ENCODE peak calls at places on chromosomes 2 and 18, in five cellular contexts. One of them, this sample, is unnamed.

GRCh38 chr2:120938132-120938771 is 202.6 kb downstream of the GLI2 start:
- DNase-seq in nucleus accumbens: no peak
- DNase-seq in cardiac muscle cell: no peak
- DNase-seq in retinal pigment epithelial cell: no peak
- DNase-seq in T47D: no peak
- DNase-seq in this sample: no peak

GRCh38 chr2:213932-214693 is 49.7 kb downstream of the SH3YL1 start:
- DNase-seq in nucleus accumbens: no peak
- DNase-seq in cardiac muscle cell: no peak
- DNase-seq in retinal pigment epithelial cell: no peak
- DNase-seq in T47D: no peak
- DNase-seq in this sample: no peak

GRCh38 chr2:28422903-28423741 is 30.5 kb downstream of the FOSL2 start:
- DNase-seq in nucleus accumbens: no peak
- DNase-seq in cardiac muscle cell: no peak
- DNase-seq in retinal pigment epithelial cell: no peak
- DNase-seq in T47D: no peak
- DNase-seq in this sample: no peak

GRCh38 chr18:4256786-4257417 is 198.2 kb downstream of the DLGAP1 start:
- DNase-seq in nucleus accumbens: no peak
- DNase-seq in cardiac muscle cell: peak; percentile 76
- DNase-seq in retinal pigment epithelial cell: no peak
- DNase-seq in T47D: no peak
- DNase-seq in this sample: no peak

GRCh38 chr2:200352631-200353030 is 46.1 kb downstream of the SPATS2L start:
- DNase-seq in nucleus accumbens: no peak
- DNase-seq in cardiac muscle cell: peak; percentile 42
- DNase-seq in retinal pigment epithelial cell: peak; percentile 66
- DNase-seq in T47D: no peak
- DNase-seq in this sample: no peak

GRCh38 chr2:46335404-46335965 is 38.3 kb downstream of the EPAS1 start:
- DNase-seq in nucleus accumbens: peak; percentile 79
- DNase-seq in cardiac muscle cell: peak; percentile 68
- DNase-seq in retinal pigment epithelial cell: peak; percentile 76
- DNase-seq in T47D: no peak
- DNase-seq in this sample: no peak

GRCh38 chr2:8595428-8595805 is 86.4 kb upstream of the ID2 start:
- DNase-seq in nucleus accumbens: no peak
- DNase-seq in cardiac muscle cell: no peak
- DNase-seq in retinal pigment epithelial cell: no peak
- DNase-seq in T47D: no peak
- DNase-seq in this sample: no peak

GRCh38 chr18:48886520-48887293 is 64.1 kb downstream of the SMAD7 start:
- DNase-seq in nucleus accumbens: no peak
- DNase-seq in cardiac muscle cell: no peak
- DNase-seq in retinal pigment epithelial cell: no peak
- DNase-seq in T47D: no peak
- DNase-seq in this sample: no peak

GRCh38 chr2:197628043-197628500 is 47.3 kb downstream of the RFTN2 start:
- DNase-seq in nucleus accumbens: peak; percentile 81
- DNase-seq in cardiac muscle cell: peak; percentile 11
- DNase-seq in retinal pigment epithelial cell: no peak
- DNase-seq in T47D: no peak
- DNase-seq in this sample: no peak

GRCh38 chr2:173956454-173956853 is 8.7 kb downstream of the SP3 start:
- DNase-seq in nucleus accumbens: no peak
- DNase-seq in cardiac muscle cell: no peak
- DNase-seq in retinal pigment epithelial cell: no peak
- DNase-seq in T47D: no peak
- DNase-seq in this sample: no peak

GRCh38 chr2:75573145-75573878 is 12.6 kb upstream of the EVA1A start:
- DNase-seq in nucleus accumbens: no peak
- DNase-seq in cardiac muscle cell: no peak
- DNase-seq in retinal pigment epithelial cell: no peak
- DNase-seq in T47D: no peak
- DNase-seq in this sample: no peak

GRCh38 chr18:50853863-50854271 is 25.1 kb upstream of the ME2 start:
- DNase-seq in nucleus accumbens: no peak
- DNase-seq in cardiac muscle cell: no peak
- DNase-seq in retinal pigment epithelial cell: peak; percentile 66
- DNase-seq in T47D: no peak
- DNase-seq in this sample: no peak

GRCh38 chr2:233471291-233472035 is 95.1 kb downstream of the USP40 start:
- DNase-seq in nucleus accumbens: no peak
- DNase-seq in cardiac muscle cell: no peak
- DNase-seq in retinal pigment epithelial cell: no peak
- DNase-seq in T47D: no peak
- DNase-seq in this sample: no peak

GRCh38 chr18:74226666-74227065 is 65.1 kb downstream of the CYB5A start:
- DNase-seq in nucleus accumbens: no peak
- DNase-seq in cardiac muscle cell: no peak
- DNase-seq in retinal pigment epithelial cell: no peak
- DNase-seq in T47D: no peak
- DNase-seq in this sample: no peak

GRCh38 chr2:224520064-224520463 is 65.1 kb downstream of the CUL3 start:
- DNase-seq in nucleus accumbens: no peak
- DNase-seq in cardiac muscle cell: no peak
- DNase-seq in retinal pigment epithelial cell: no peak
- DNase-seq in T47D: no peak
- DNase-seq in this sample: peak; percentile 49

This sample was measured in activated CD8-positive, alpha-beta T cell treated with anti-CD3 and anti-CD28 coated beads, Interleukin-2, amount 10 ng/mL, durations not matched to agents 7 days and 5 days.